ENCODE peak calls at places on chromosomes 4 and X, in eight cellular contexts. One of them, this sample, is unnamed. For H3K27me3 and H3K9me3, the result is how much of the 10 kb centered on the place peaks cover.

GRCh38 chr4:13543648-13544555 is at the start of gene NKX3-2:
- DNase-seq in SJSA1: peak
- DNase-seq in right lobe of liver: no peak
- DNase-seq in pancreas: no peak
- DNase-seq in PC-3: peak
- DNase-seq in keratinocyte: no peak
- DNase-seq in CD8-positive, alpha-beta T cell: no peak
- DNase-seq in endodermal cell: peak
- DNase-seq in this sample: peak

GRCh38 chr4:6892190-6892908 is 17.3 kb upstream of the TBC1D14 start:
- DNase-seq in SJSA1: peak
- DNase-seq in right lobe of liver: peak
- DNase-seq in pancreas: peak
- DNase-seq in PC-3: peak
- DNase-seq in keratinocyte: no peak
- DNase-seq in CD8-positive, alpha-beta T cell: peak
- DNase-seq in endodermal cell: peak
- DNase-seq in this sample: no peak

GRCh38 chr4:35461931-35462659 is 782.2 kb downstream of the ARAP2 start:
- DNase-seq in SJSA1: no peak
- DNase-seq in right lobe of liver: no peak
- DNase-seq in pancreas: no peak
- DNase-seq in PC-3: peak
- DNase-seq in keratinocyte: no peak
- DNase-seq in CD8-positive, alpha-beta T cell: no peak
- DNase-seq in endodermal cell: peak
- DNase-seq in this sample: no peak

GRCh38 chrX:54640721-54641120 is 110.7 kb downstream of the GNL3L start:
- DNase-seq in SJSA1: no peak
- DNase-seq in right lobe of liver: peak
- DNase-seq in pancreas: no peak
- DNase-seq in PC-3: peak
- DNase-seq in keratinocyte: no peak
- DNase-seq in CD8-positive, alpha-beta T cell: no peak
- DNase-seq in endodermal cell: peak
- DNase-seq in this sample: no peak

GRCh38 chrX:16586371-16587112 is 63.4 kb upstream of the S100G start:
- DNase-seq in SJSA1: no peak
- DNase-seq in right lobe of liver: no peak
- DNase-seq in pancreas: no peak
- DNase-seq in PC-3: no peak
- DNase-seq in keratinocyte: no peak
- DNase-seq in CD8-positive, alpha-beta T cell: no peak
- DNase-seq in endodermal cell: no peak
- DNase-seq in this sample: no peak

GRCh38 chrX:153818571-153819397 is 11.6 kb downstream of the PDZD4 start:
- DNase-seq in SJSA1: no peak
- DNase-seq in right lobe of liver: no peak
- DNase-seq in pancreas: no peak
- DNase-seq in PC-3: peak
- DNase-seq in keratinocyte: no peak
- DNase-seq in CD8-positive, alpha-beta T cell: peak
- DNase-seq in endodermal cell: peak
- DNase-seq in this sample: no peak

GRCh38 chrX:134760671-134761070 is 102.4 kb upstream of the PLAC1 start:
- DNase-seq in SJSA1: no peak
- DNase-seq in right lobe of liver: no peak
- DNase-seq in pancreas: no peak
- DNase-seq in PC-3: no peak
- DNase-seq in keratinocyte: peak
- DNase-seq in CD8-positive, alpha-beta T cell: no peak
- DNase-seq in endodermal cell: no peak
- DNase-seq in this sample: no peak

GRCh38 chr4:189834586-189834985 is 106.1 kb upstream of the FRG1 start:
- DNase-seq in SJSA1: no peak
- DNase-seq in right lobe of liver: no peak
- DNase-seq in pancreas: no peak
- DNase-seq in PC-3: no peak
- DNase-seq in keratinocyte: no peak
- DNase-seq in CD8-positive, alpha-beta T cell: no peak
- DNase-seq in endodermal cell: no peak
- DNase-seq in this sample: no peak

GRCh38 chr4:6732441-6733357 is 16.7 kb downstream of the BLOC1S4 start:
- DNase-seq in SJSA1: peak
- DNase-seq in right lobe of liver: peak
- DNase-seq in pancreas: no peak
- DNase-seq in PC-3: peak
- DNase-seq in keratinocyte: no peak
- DNase-seq in CD8-positive, alpha-beta T cell: no peak
- DNase-seq in endodermal cell: peak
- DNase-seq in this sample: peak

GRCh38 chrX:70504772-70505450 is 60.3 kb downstream of the DLG3 start:
- DNase-seq in SJSA1: no peak
- DNase-seq in right lobe of liver: no peak
- DNase-seq in pancreas: no peak
- DNase-seq in PC-3: no peak
- DNase-seq in keratinocyte: no peak
- DNase-seq in CD8-positive, alpha-beta T cell: no peak
- DNase-seq in endodermal cell: no peak
- DNase-seq in this sample: no peak

GRCh38 chr4:38381788-38382187 is 282.2 kb upstream of the KLF3 start:
- DNase-seq in SJSA1: no peak
- DNase-seq in right lobe of liver: no peak
- DNase-seq in pancreas: no peak
- DNase-seq in PC-3: no peak
- DNase-seq in keratinocyte: no peak
- DNase-seq in CD8-positive, alpha-beta T cell: no peak
- DNase-seq in endodermal cell: no peak
- DNase-seq in this sample: no peak

GRCh38 chrX:95291561-95291960 is 1393.1 kb upstream of the DIAPH2 start:
- DNase-seq in SJSA1: no peak
- DNase-seq in right lobe of liver: no peak
- DNase-seq in pancreas: no peak
- DNase-seq in PC-3: no peak
- DNase-seq in keratinocyte: no peak
- DNase-seq in CD8-positive, alpha-beta T cell: no peak
- DNase-seq in endodermal cell: no peak
- DNase-seq in this sample: no peak

GRCh38 chrX:42396136-42396535 is 381.8 kb downstream of the PPP1R2C start:
- DNase-seq in SJSA1: no peak
- DNase-seq in right lobe of liver: no peak
- DNase-seq in pancreas: no peak
- DNase-seq in PC-3: no peak
- DNase-seq in keratinocyte: no peak
- DNase-seq in CD8-positive, alpha-beta T cell: no peak
- DNase-seq in endodermal cell: no peak
- DNase-seq in this sample: no peak

GRCh38 chrX:39836802-39837420 is 260.8 kb downstream of the BCOR start:
- DNase-seq in SJSA1: no peak
- DNase-seq in right lobe of liver: peak
- DNase-seq in pancreas: no peak
- DNase-seq in PC-3: no peak
- DNase-seq in keratinocyte: no peak
- DNase-seq in CD8-positive, alpha-beta T cell: no peak
- DNase-seq in endodermal cell: no peak
- DNase-seq in this sample: no peak

GRCh38 chrX:39839371-39839770 is 258.4 kb downstream of the BCOR start:
- DNase-seq in SJSA1: no peak
- DNase-seq in right lobe of liver: no peak
- DNase-seq in pancreas: no peak
- DNase-seq in PC-3: no peak
- DNase-seq in keratinocyte: no peak
- DNase-seq in CD8-positive, alpha-beta T cell: no peak
- DNase-seq in endodermal cell: peak
- DNase-seq in this sample: no peak

GRCh38 chrX:39835241-39835640 is 262.5 kb downstream of the BCOR start:
- DNase-seq in SJSA1: no peak
- DNase-seq in right lobe of liver: no peak
- DNase-seq in pancreas: no peak
- DNase-seq in PC-3: no peak
- DNase-seq in keratinocyte: no peak
- DNase-seq in CD8-positive, alpha-beta T cell: no peak
- DNase-seq in endodermal cell: no peak
- DNase-seq in this sample: no peak

GRCh38 chrX:39835776-39836175 is 262.0 kb downstream of the BCOR start:
- DNase-seq in SJSA1: no peak
- DNase-seq in right lobe of liver: no peak
- DNase-seq in pancreas: no peak
- DNase-seq in PC-3: no peak
- DNase-seq in keratinocyte: no peak
- DNase-seq in CD8-positive, alpha-beta T cell: no peak
- DNase-seq in endodermal cell: no peak
- DNase-seq in this sample: no peak

DNA sequence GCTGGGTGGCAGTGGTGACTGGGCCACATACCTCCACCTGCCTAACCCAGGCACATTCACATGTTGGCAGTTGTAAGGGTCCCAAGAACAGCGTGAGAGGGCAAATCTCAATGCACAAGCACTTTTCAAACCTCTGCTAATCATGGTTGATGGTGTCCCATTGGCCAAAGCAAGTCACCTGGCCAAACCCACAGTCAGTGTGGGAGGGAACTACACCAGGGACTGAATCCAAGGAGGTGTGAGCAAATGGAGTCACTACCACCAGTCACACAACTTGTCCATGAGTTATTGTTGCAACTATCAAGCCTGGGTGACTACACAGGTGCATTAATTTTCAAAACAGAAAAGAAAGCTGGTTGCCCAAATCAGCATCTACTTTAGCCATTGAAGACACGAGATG is 260.1 kb downstream of the BCOR start:
- DNase-seq in SJSA1: no peak
- DNase-seq in right lobe of liver: no peak
- DNase-seq in pancreas: no peak
- DNase-seq in PC-3: no peak
- DNase-seq in keratinocyte: no peak
- DNase-seq in CD8-positive, alpha-beta T cell: no peak
- DNase-seq in endodermal cell: no peak
- DNase-seq in this sample: no peak
- H3K27me3 ChIP-seq in SJSA1: under half
- H3K27me3 ChIP-seq in right lobe of liver: under half
- H3K27me3 ChIP-seq in pancreas: under half
- H3K27me3 ChIP-seq in PC-3: under half
- H3K27me3 ChIP-seq in keratinocyte: under half
- H3K27me3 ChIP-seq in CD8-positive, alpha-beta T cell: under half
- H3K27me3 ChIP-seq in endodermal cell: under half
- H3K27me3 ChIP-seq in this sample: under half

DNA sequence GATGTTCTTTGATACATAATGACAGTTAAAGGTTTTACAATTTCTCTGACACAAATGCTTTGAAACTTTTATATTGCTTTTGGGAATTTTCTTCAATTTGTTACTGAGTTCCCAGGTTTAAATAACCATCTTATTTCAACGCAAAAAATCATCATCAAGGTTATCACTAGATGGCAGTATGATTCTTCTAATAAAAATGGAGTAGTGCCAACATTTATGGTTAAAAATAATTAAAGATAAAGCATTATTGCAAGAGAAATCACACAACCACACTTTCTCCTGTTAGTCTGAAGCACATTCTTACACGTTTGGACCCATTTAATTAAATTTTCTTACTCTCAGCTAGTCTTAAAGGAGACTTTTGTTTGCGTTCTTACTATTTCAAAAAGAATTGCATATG is 611.3 kb upstream of the CPXCR1 start:
- DNase-seq in SJSA1: no peak
- DNase-seq in right lobe of liver: no peak
- DNase-seq in pancreas: no peak
- DNase-seq in PC-3: peak
- DNase-seq in keratinocyte: no peak
- DNase-seq in CD8-positive, alpha-beta T cell: no peak
- DNase-seq in endodermal cell: no peak
- DNase-seq in this sample: no peak
- H3K4me3 ChIP-seq in SJSA1: no peak
- H3K4me3 ChIP-seq in right lobe of liver: no peak
- H3K4me3 ChIP-seq in pancreas: no peak
- H3K4me3 ChIP-seq in PC-3: no peak
- H3K4me3 ChIP-seq in keratinocyte: no peak
- H3K4me3 ChIP-seq in CD8-positive, alpha-beta T cell: no peak
- H3K4me3 ChIP-seq in endodermal cell: no peak
- H3K4me3 ChIP-seq in this sample: no peak

DNA sequence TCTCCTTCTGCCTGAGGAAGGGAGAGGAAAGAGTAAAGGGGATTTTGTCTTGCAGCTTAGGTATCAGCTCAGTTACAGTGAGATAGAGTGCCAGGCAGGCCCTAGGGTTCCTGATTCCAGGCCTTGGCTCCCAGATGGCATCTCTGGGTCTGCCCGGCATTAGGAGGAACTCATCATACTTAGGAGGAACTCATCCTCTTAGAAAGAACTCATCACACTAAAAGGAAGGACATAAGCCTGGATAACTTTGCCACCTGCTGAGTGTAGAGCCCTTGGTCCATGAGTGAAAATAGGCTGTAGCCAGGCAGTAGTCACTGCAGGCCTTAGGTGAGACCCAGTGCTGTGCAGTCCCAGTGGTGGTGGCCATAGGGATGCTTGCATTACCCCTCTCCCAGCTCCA is 367.1 kb downstream of the PACRGL start:
- DNase-seq in SJSA1: no peak
- DNase-seq in right lobe of liver: no peak
- DNase-seq in pancreas: no peak
- DNase-seq in PC-3: no peak
- DNase-seq in keratinocyte: no peak
- DNase-seq in CD8-positive, alpha-beta T cell: no peak
- DNase-seq in endodermal cell: no peak
- DNase-seq in this sample: no peak
- H3K9me3 ChIP-seq in SJSA1: under half
- H3K9me3 ChIP-seq in right lobe of liver: under half
- H3K9me3 ChIP-seq in pancreas: under half
- H3K9me3 ChIP-seq in PC-3: under half
- H3K9me3 ChIP-seq in keratinocyte: under half
- H3K9me3 ChIP-seq in CD8-positive, alpha-beta T cell: under half
- H3K9me3 ChIP-seq in endodermal cell: under half
- H3K9me3 ChIP-seq in this sample: under half

GRCh38 chrX:140504371-140505324 is at the start of gene SOX3:
- DNase-seq in SJSA1: no peak
- DNase-seq in right lobe of liver: no peak
- DNase-seq in pancreas: no peak
- DNase-seq in PC-3: no peak
- DNase-seq in keratinocyte: no peak
- DNase-seq in CD8-positive, alpha-beta T cell: no peak
- DNase-seq in endodermal cell: peak
- DNase-seq in this sample: no peak

GRCh38 chrX:140502491-140503229 is 2.2 kb downstream of the SOX3 start:
- DNase-seq in SJSA1: no peak
- DNase-seq in right lobe of liver: no peak
- DNase-seq in pancreas: no peak
- DNase-seq in PC-3: no peak
- DNase-seq in keratinocyte: no peak
- DNase-seq in CD8-positive, alpha-beta T cell: no peak
- DNase-seq in endodermal cell: peak
- DNase-seq in this sample: no peak

GRCh38 chrX:140503230-140503585 is 1.7 kb downstream of the SOX3 start:
- DNase-seq in SJSA1: no peak
- DNase-seq in right lobe of liver: no peak
- DNase-seq in pancreas: no peak
- DNase-seq in PC-3: no peak
- DNase-seq in keratinocyte: no peak
- DNase-seq in CD8-positive, alpha-beta T cell: no peak
- DNase-seq in endodermal cell: peak
- DNase-seq in this sample: no peak

GRCh38 chrX:140501940-140502468 is 2.9 kb downstream of the SOX3 start:
- DNase-seq in SJSA1: no peak
- DNase-seq in right lobe of liver: no peak
- DNase-seq in pancreas: no peak
- DNase-seq in PC-3: no peak
- DNase-seq in keratinocyte: no peak
- DNase-seq in CD8-positive, alpha-beta T cell: no peak
- DNase-seq in endodermal cell: peak
- DNase-seq in this sample: no peak

GRCh38 chrX:140503714-140504351 is 1.0 kb downstream of the SOX3 start:
- DNase-seq in SJSA1: peak
- DNase-seq in right lobe of liver: no peak
- DNase-seq in pancreas: no peak
- DNase-seq in PC-3: no peak
- DNase-seq in keratinocyte: no peak
- DNase-seq in CD8-positive, alpha-beta T cell: no peak
- DNase-seq in endodermal cell: peak
- DNase-seq in this sample: peak
- H3K27me3 ChIP-seq in SJSA1: under half
- H3K27me3 ChIP-seq in right lobe of liver: under half
- H3K27me3 ChIP-seq in pancreas: under half
- H3K27me3 ChIP-seq in PC-3: half or more
- H3K27me3 ChIP-seq in keratinocyte: half or more
- H3K27me3 ChIP-seq in CD8-positive, alpha-beta T cell: under half
- H3K27me3 ChIP-seq in endodermal cell: half or more
- H3K27me3 ChIP-seq in this sample: under half

This sample was measured in MG63.